ENCODE peak calls at places on chromosomes 6 and 20, in eight cellular contexts. G is immature natural killer cell; J is GM04503; R is T-helper 1 cell; E is stimulated activated naive CD8-positive, alpha-beta T cell treated with anti-CD3 and anti-CD28 coated beads, Interleukin-15, Interleukin-2, amounts not matched to agents 100 U/mL and 50 U/mL, for 24 hours; U is activated CD8-positive, alpha-beta memory T cell treated with anti-CD3 and anti-CD28 coated beads for 1 hour; S is dorsolateral prefrontal cortex; A is ureter. M is an unnamed sample.

GRCh38 chr6:157533397-157533814 is 152.4 kb downstream of the ZDHHC14 start:
- DNase-seq in J (no peak), A (no peak), R (no peak), S (no peak), E (no peak), G (no peak), U (no peak), M (no peak)

GRCh38 chr6:158376650-158377081 is 64.4 kb downstream of the TULP4 start:
- DNase-seq in R (no peak), E (no peak), G (no peak), U (no peak), A (no peak), S (peak), J (peak), M (peak)

GRCh38 chr20:53216856-53217576 is 244.9 kb downstream of the TSHZ2 start:
- DNase-seq in A (peak), J (no peak), U (peak), E (peak), G (peak), R (peak), S (peak), M (peak)

GRCh38 chr6:157337766-157338165 is 14.4 kb upstream of the TMEM242 start:
- DNase-seq in J (no peak), E (no peak), U (no peak), G (no peak), S (no peak), R (no peak), A (no peak), M (no peak)

GRCh38 chr6:1631251-1631650 is 21.5 kb downstream of the FOXC1 start:
- DNase-seq in S (no peak), G (no peak), A (no peak), U (no peak), R (no peak), E (no peak), J (no peak), M (no peak)

GRCh38 chr6:96015321-96015790 is 418 bp upstream of the FUT9 start:
- DNase-seq in A (peak), G (no peak), E (no peak), U (no peak), J (no peak), S (peak), R (no peak), M (no peak)

GRCh38 chr6:43074847-43075741 is 1.0 kb upstream of the PTK7 start:
- DNase-seq in S (no peak), U (no peak), R (no peak), G (no peak), A (no peak), J (no peak), E (no peak), M (peak)

GRCh38 chr20:48165401-48165685 is 380.1 kb upstream of the SULF2 start:
- DNase-seq in S (no peak), G (no peak), U (no peak), J (no peak), A (no peak), E (no peak), R (no peak), M (no peak)

GRCh38 chr6:43891072-43891870 is 121.3 kb downstream of the VEGFA start:
- DNase-seq in G (no peak), S (no peak), E (no peak), A (no peak), U (no peak), R (no peak), J (no peak), M (no peak)

GRCh38 chr20:49696594-49696993 is 17.1 kb downstream of the B4GALT5 start:
- DNase-seq in A (no peak), U (no peak), J (no peak), G (no peak), E (no peak), S (no peak), R (no peak), M (peak)

GRCh38 chr20:37636212-37636975 is 57.4 kb upstream of the CTNNBL1 start:
- DNase-seq in A (no peak), J (no peak), U (no peak), S (no peak), R (no peak), G (no peak), E (no peak), M (no peak)

GRCh38 chr6:133761706-133762105 is 127.2 kb upstream of the TCF21 start:
- DNase-seq in A (no peak), E (no peak), U (no peak), G (no peak), R (no peak), J (no peak), S (no peak), M (peak)

GRCh38 chr20:11740975-11741374 is 176.7 kb upstream of the BTBD3 start:
- DNase-seq in S (no peak), E (no peak), R (no peak), A (no peak), G (no peak), U (no peak), J (no peak), M (no peak)

GRCh38 chr6:43747734-43748133 is 22.3 kb upstream of the VEGFA start:
- DNase-seq in A (peak), U (no peak), E (no peak), G (no peak), R (no peak), J (no peak), S (peak), M (no peak)

GRCh38 chr6:135424385-135424784 is 73.2 kb downstream of the AHI1 start:
- DNase-seq in S (no peak), U (no peak), A (no peak), G (no peak), E (no peak), R (no peak), J (no peak), M (no peak)

GRCh38 chr6:43807228-43808061 is 37.4 kb downstream of the VEGFA start:
- DNase-seq in J (no peak), A (no peak), G (no peak), S (no peak), E (no peak), U (no peak), R (no peak), M (peak)

GRCh38 chr6:80357674-80358073 is 251.2 kb downstream of the BCKDHB start:
- DNase-seq in E (no peak), S (no peak), G (no peak), U (no peak), A (no peak), R (no peak), J (no peak), M (peak)

GRCh38 chr6:40610229-40610628 is 23.1 kb upstream of the LRFN2 start:
- DNase-seq in S (no peak), J (no peak), A (no peak), E (no peak), R (no peak), G (no peak), U (no peak), M (no peak)

GRCh38 chr6:135105710-135106109 is 51.1 kb upstream of the HBS1L start:
- DNase-seq in R (no peak), E (no peak), U (no peak), G (no peak), S (no peak), A (no peak), J (no peak), M (no peak)

GRCh38 chr20:44494266-44494665 is 18.6 kb downstream of the TTPAL start:
- DNase-seq in U (no peak), E (no peak), R (no peak), S (no peak), J (peak), A (no peak), G (no peak), M (peak)

GRCh38 chr6:139323511-139324445 is 32.0 kb upstream of the TXLNB start:
- DNase-seq in S (peak), G (peak), A (peak), R (peak), E (peak), U (peak), J (peak), M (peak)

GRCh38 chr6:1825926-1826325 is 216.2 kb downstream of the FOXC1 start:
- DNase-seq in U (no peak), A (no peak), G (no peak), R (no peak), E (no peak), S (no peak), J (no peak), M (peak)

GRCh38 chr6:136757150-136757549 is 35.1 kb downstream of the MAP3K5 start:
- DNase-seq in A (no peak), R (no peak), G (no peak), S (no peak), E (no peak), J (peak), U (no peak), M (peak)

M was measured in GM23248.